ENCODE peak calls at places on chromosome 18, in nine cellular contexts. M, L, F, S, C, Y, X, W and O are unnamed samples.

GRCh38 chr18:62369129-62369644 is 44.1 kb downstream of the TNFRSF11A start:
- DNase-seq in M (no peak), L (no peak), F (no peak), S (no peak), C (no peak), Y (no peak), X (no peak), W (no peak), O (no peak)

GRCh38 chr18:955379-956066 is 50.9 kb downstream of the ADCYAP1 start:
- DNase-seq in M (no peak), L (no peak), F (no peak), S (no peak), C (no peak), Y (no peak), X (no peak), W (no peak), O (no peak)

GRCh38 chr18:79849328-79850207 is 51.8 kb downstream of the KCNG2 start:
- DNase-seq in M (no peak), L (no peak), F (no peak), S (no peak), C (no peak), Y (peak), X (no peak), W (no peak), O (no peak)

GRCh38 chr18:26487437-26487836 is 60.9 kb downstream of the KCTD1 start:
- DNase-seq in M (no peak), L (no peak), F (peak), S (no peak), C (no peak), Y (no peak), X (no peak), W (no peak), O (no peak)

GRCh38 chr18:62366992-62367391 is 41.9 kb downstream of the TNFRSF11A start:
- DNase-seq in M (no peak), L (no peak), F (no peak), S (no peak), C (no peak), Y (no peak), X (no peak), W (no peak), O (no peak)

GRCh38 chr18:64017870-64018269 is 48.0 kb downstream of the SERPINB8 start:
- DNase-seq in M (no peak), L (peak), F (peak), S (no peak), C (peak), Y (peak), X (no peak), W (no peak), O (no peak)

GRCh38 chr18:23235336-23235735 is 100.1 kb downstream of the CABLES1 start:
- DNase-seq in M (no peak), L (no peak), F (no peak), S (no peak), C (no peak), Y (no peak), X (no peak), W (no peak), O (no peak)

GRCh38 chr18:48020337-48021250 is 90.1 kb upstream of the SMAD2 start:
- DNase-seq in M (no peak), L (no peak), F (no peak), S (no peak), C (no peak), Y (no peak), X (no peak), W (no peak), O (peak)

GRCh38 chr18:13272411-13272810 is 53.9 kb downstream of the LDLRAD4 start:
- DNase-seq in M (no peak), L (no peak), F (no peak), S (no peak), C (no peak), Y (no peak), X (no peak), W (no peak), O (no peak)

GRCh38 chr18:57275111-57275510 is 77.2 kb upstream of the ST8SIA3 start:
- DNase-seq in M (no peak), L (no peak), F (no peak), S (no peak), C (no peak), Y (no peak), X (no peak), W (peak), O (no peak)

GRCh38 chr18:36075862-36076587 is 8.7 kb upstream of the RPRD1A start:
- DNase-seq in M (no peak), L (peak), F (peak), S (no peak), C (no peak), Y (peak), X (no peak), W (no peak), O (no peak)

GRCh38 chr18:79405781-79406575 is 10.2 kb downstream of the NFATC1 start:
- DNase-seq in M (peak), L (no peak), F (no peak), S (peak), C (no peak), Y (no peak), X (peak), W (peak), O (no peak)

GRCh38 chr18:54330768-54331548 is 26.7 kb downstream of the STARD6 start:
- DNase-seq in M (no peak), L (no peak), F (no peak), S (no peak), C (no peak), Y (no peak), X (no peak), W (no peak), O (no peak)

GRCh38 chr18:30763913-30764350 is 278.6 kb downstream of the DSC3 start:
- DNase-seq in M (no peak), L (no peak), F (no peak), S (no peak), C (no peak), Y (no peak), X (no peak), W (no peak), O (no peak)

GRCh38 chr18:34352385-34353163 is 127.9 kb upstream of the NOL4 start:
- DNase-seq in M (no peak), L (peak), F (no peak), S (no peak), C (no peak), Y (no peak), X (no peak), W (no peak), O (no peak)

GRCh38 chr18:48951448-48952286 is 902 bp upstream of the SMAD7 start:
- DNase-seq in M (peak), L (peak), F (peak), S (peak), C (no peak), Y (peak), X (peak), W (peak), O (peak)

GRCh38 chr18:65425366-65425765 is 325.4 kb upstream of the CDH7 start:
- DNase-seq in M (no peak), L (no peak), F (no peak), S (no peak), C (no peak), Y (no peak), X (no peak), W (no peak), O (no peak)

GRCh38 chr18:21526463-21526862 is 74.0 kb downstream of the ESCO1 start:
- DNase-seq in M (no peak), L (no peak), F (no peak), S (no peak), C (no peak), Y (no peak), X (no peak), W (no peak), O (no peak)

GRCh38 chr18:58044370-58045264 is 591 bp downstream of the NEDD4L start:
- DNase-seq in M (peak), L (peak), F (peak), S (peak), C (no peak), Y (peak), X (peak), W (peak), O (peak)

GRCh38 chr18:63273170-63273925 is 46.2 kb downstream of the BCL2 start:
- DNase-seq in M (no peak), L (no peak), F (no peak), S (no peak), C (no peak), Y (no peak), X (no peak), W (no peak), O (no peak)